ENCODE peak calls at places on chromosome 12, in four cellular contexts. One of them, this sample, is unnamed. For H3K4me1 and H3K36me3, the result is how much of the 10 kb centered on the place peaks cover.

GRCh38 chr12:124456652-124457152 is 110.7 kb downstream of the NCOR2 start:
- DNase-seq in PC-3: no peak
- DNase-seq in tibial artery: no peak
- DNase-seq in CD8-positive, alpha-beta memory T cell: peak
- DNase-seq in this sample: no peak

GRCh38 chr12:56715798-56716197 is 9.3 kb downstream of the NACA start:
- DNase-seq in PC-3: no peak
- DNase-seq in tibial artery: no peak
- DNase-seq in CD8-positive, alpha-beta memory T cell: no peak
- DNase-seq in this sample: no peak

GRCh38 chr12:116718578-116719454 is 19.1 kb downstream of the SPRING1 start:
- DNase-seq in PC-3: peak
- DNase-seq in tibial artery: no peak
- DNase-seq in CD8-positive, alpha-beta memory T cell: no peak
- DNase-seq in this sample: no peak

GRCh38 chr12:12872139-12872933 is 19.0 kb upstream of the GPRC5A start:
- DNase-seq in PC-3: peak
- DNase-seq in tibial artery: no peak
- DNase-seq in CD8-positive, alpha-beta memory T cell: no peak
- DNase-seq in this sample: no peak

GRCh38 chr12:98373019-98373554 is 142.3 kb upstream of the TMPO start:
- DNase-seq in PC-3: peak
- DNase-seq in tibial artery: no peak
- DNase-seq in CD8-positive, alpha-beta memory T cell: no peak
- DNase-seq in this sample: peak

GRCh38 chr12:122963928-122964240 is 2.4 kb downstream of the ABCB9 start:
- DNase-seq in PC-3: no peak
- DNase-seq in tibial artery: no peak
- DNase-seq in CD8-positive, alpha-beta memory T cell: no peak
- DNase-seq in this sample: peak

GRCh38 chr12:46874642-46875041 is 48.8 kb upstream of the SLC38A4 start:
- DNase-seq in PC-3: no peak
- DNase-seq in tibial artery: no peak
- DNase-seq in CD8-positive, alpha-beta memory T cell: no peak
- DNase-seq in this sample: peak

GRCh38 chr12:71447691-71448660 is 8.4 kb downstream of the LGR5 start:
- DNase-seq in PC-3: no peak
- DNase-seq in tibial artery: no peak
- DNase-seq in CD8-positive, alpha-beta memory T cell: no peak
- DNase-seq in this sample: no peak

GRCh38 chr12:130971871-130972588 is 18.3 kb downstream of the ADGRD1 start:
- DNase-seq in PC-3: no peak
- DNase-seq in tibial artery: no peak
- DNase-seq in CD8-positive, alpha-beta memory T cell: no peak
- DNase-seq in this sample: no peak

GRCh38 chr12:89672589-89672979 is 36.1 kb downstream of the ATP2B1 start:
- DNase-seq in PC-3: no peak
- DNase-seq in tibial artery: no peak
- DNase-seq in CD8-positive, alpha-beta memory T cell: no peak
- DNase-seq in this sample: no peak

GRCh38 chr12:114339626-114340025 is 66.3 kb downstream of the TBX5 start:
- DNase-seq in PC-3: peak
- DNase-seq in tibial artery: no peak
- DNase-seq in CD8-positive, alpha-beta memory T cell: no peak
- DNase-seq in this sample: no peak

GRCh38 chr12:107057071-107057834 is 36.1 kb downstream of the CRY1 start:
- DNase-seq in PC-3: peak
- DNase-seq in tibial artery: no peak
- DNase-seq in CD8-positive, alpha-beta memory T cell: no peak
- DNase-seq in this sample: no peak

GRCh38 chr12:27340971-27341370 is 8.3 kb downstream of the BMAL2 start:
- DNase-seq in PC-3: peak
- DNase-seq in tibial artery: no peak
- DNase-seq in CD8-positive, alpha-beta memory T cell: no peak
- DNase-seq in this sample: no peak

GRCh38 chr12:117204146-117204545 is 13.9 kb upstream of the FBXO21 start:
- DNase-seq in PC-3: no peak
- DNase-seq in tibial artery: no peak
- DNase-seq in CD8-positive, alpha-beta memory T cell: no peak
- DNase-seq in this sample: no peak

GRCh38 chr12:123472438-123472849 is 14.5 kb downstream of the SNRNP35 start:
- DNase-seq in PC-3: no peak
- DNase-seq in tibial artery: no peak
- DNase-seq in CD8-positive, alpha-beta memory T cell: no peak
- DNase-seq in this sample: no peak

GRCh38 chr12:41507286-41507685 is 319.2 kb downstream of the PDZRN4 start:
- DNase-seq in PC-3: peak
- DNase-seq in tibial artery: no peak
- DNase-seq in CD8-positive, alpha-beta memory T cell: no peak
- DNase-seq in this sample: no peak

DNA sequence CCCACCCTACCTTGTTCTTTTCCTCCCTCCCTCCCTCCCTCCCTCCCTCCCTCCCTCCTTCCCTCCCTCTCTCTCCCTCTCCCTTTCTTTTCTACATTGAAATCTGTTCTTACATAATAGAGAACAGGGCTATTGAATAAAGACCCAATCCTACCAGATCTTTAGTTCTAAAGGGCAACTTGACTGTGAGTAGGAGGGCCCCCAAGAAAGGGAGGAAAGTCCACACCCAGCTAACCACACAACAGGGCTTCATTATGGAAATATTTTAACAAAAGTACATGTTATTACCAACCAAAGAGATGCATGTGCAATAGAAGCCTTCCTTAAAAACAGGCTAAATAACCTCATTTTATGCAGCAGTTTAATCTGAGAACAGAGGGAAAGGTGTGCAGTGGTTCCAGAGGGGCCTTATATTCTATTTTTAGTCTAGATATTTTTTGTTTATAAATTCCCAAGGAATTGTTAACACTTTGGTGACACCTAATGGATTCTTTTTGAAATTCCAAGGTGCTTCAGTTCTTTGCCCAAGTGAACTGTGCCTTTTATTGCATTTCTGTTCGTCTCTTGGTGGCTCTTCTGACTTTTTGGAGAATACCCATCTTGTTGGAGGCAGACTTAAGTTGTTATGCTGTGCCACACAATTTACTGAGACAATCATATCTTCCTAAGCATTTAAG is 63.0 kb downstream of the GNS start:
- DNase-seq in PC-3: peak
- DNase-seq in tibial artery: no peak
- DNase-seq in CD8-positive, alpha-beta memory T cell: no peak
- DNase-seq in this sample: peak
- H3K4me1 ChIP-seq in PC-3: under half
- H3K4me1 ChIP-seq in tibial artery: under half
- H3K4me1 ChIP-seq in CD8-positive, alpha-beta memory T cell: half or more
- H3K4me1 ChIP-seq in this sample: under half

GRCh38 chr12:5244513-5244972 is 187.4 kb upstream of the NTF3 start:
- DNase-seq in PC-3: no peak
- DNase-seq in tibial artery: no peak
- DNase-seq in CD8-positive, alpha-beta memory T cell: no peak
- DNase-seq in this sample: peak
- H3K27ac ChIP-seq in PC-3: no peak
- H3K27ac ChIP-seq in tibial artery: no peak
- H3K27ac ChIP-seq in CD8-positive, alpha-beta memory T cell: no peak
- H3K27ac ChIP-seq in this sample: peak

DNA sequence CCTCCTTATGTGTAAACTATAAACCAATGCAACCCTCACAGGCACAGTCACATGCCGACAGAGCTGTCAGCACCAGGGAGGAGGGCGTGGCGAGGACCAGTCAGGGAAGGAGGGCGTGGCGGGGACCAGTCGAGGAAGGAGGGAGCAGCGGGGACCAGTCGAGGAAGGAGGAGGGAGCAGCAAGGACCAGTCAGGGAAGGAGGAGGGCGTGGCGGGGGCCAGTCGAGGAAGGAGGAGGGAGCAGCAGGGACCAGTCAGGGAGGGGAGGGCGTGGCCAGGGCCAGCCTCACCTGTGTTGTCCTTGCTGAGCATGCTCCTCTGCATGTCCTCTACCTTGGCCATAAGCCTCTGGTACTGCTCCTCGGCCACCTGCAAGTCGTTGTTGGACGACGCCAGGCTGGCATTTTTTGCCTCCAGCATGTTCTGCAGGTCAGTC is 24.2 kb downstream of the GOLGA3 start:
- DNase-seq in PC-3: peak
- DNase-seq in tibial artery: no peak
- DNase-seq in CD8-positive, alpha-beta memory T cell: no peak
- DNase-seq in this sample: no peak
- H3K36me3 ChIP-seq in PC-3: half or more
- H3K36me3 ChIP-seq in tibial artery: half or more
- H3K36me3 ChIP-seq in CD8-positive, alpha-beta memory T cell: half or more
- H3K36me3 ChIP-seq in this sample: half or more

GRCh38 chr12:49060237-49061156 is at the start of gene KMT2D:
- DNase-seq in PC-3: peak
- DNase-seq in tibial artery: peak
- DNase-seq in CD8-positive, alpha-beta memory T cell: peak
- DNase-seq in this sample: peak
- H3K4me1 ChIP-seq in PC-3: under half
- H3K4me1 ChIP-seq in tibial artery: under half
- H3K4me1 ChIP-seq in CD8-positive, alpha-beta memory T cell: under half
- H3K4me1 ChIP-seq in this sample: under half

GRCh38 chr12:66011731-66012130 is 118.8 kb downstream of the LLPH start:
- DNase-seq in PC-3: no peak
- DNase-seq in tibial artery: no peak
- DNase-seq in CD8-positive, alpha-beta memory T cell: no peak
- DNase-seq in this sample: peak
- H3K27ac ChIP-seq in PC-3: no peak
- H3K27ac ChIP-seq in tibial artery: no peak
- H3K27ac ChIP-seq in CD8-positive, alpha-beta memory T cell: no peak
- H3K27ac ChIP-seq in this sample: peak

GRCh38 chr12:64891629-64892028 is 67.2 kb downstream of the TBC1D30 start:
- DNase-seq in PC-3: no peak
- DNase-seq in tibial artery: no peak
- DNase-seq in CD8-positive, alpha-beta memory T cell: no peak
- DNase-seq in this sample: no peak

GRCh38 chr12:64892561-64892960 is 68.1 kb downstream of the TBC1D30 start:
- DNase-seq in PC-3: no peak
- DNase-seq in tibial artery: no peak
- DNase-seq in CD8-positive, alpha-beta memory T cell: no peak
- DNase-seq in this sample: no peak

GRCh38 chr12:64894827-64895475 is 70.5 kb downstream of the TBC1D30 start:
- DNase-seq in PC-3: peak
- DNase-seq in tibial artery: no peak
- DNase-seq in CD8-positive, alpha-beta memory T cell: no peak
- DNase-seq in this sample: no peak

GRCh38 chr12:64895541-64895940 is 71.1 kb downstream of the TBC1D30 start:
- DNase-seq in PC-3: peak
- DNase-seq in tibial artery: no peak
- DNase-seq in CD8-positive, alpha-beta memory T cell: no peak
- DNase-seq in this sample: no peak

GRCh38 chr12:64893961-64894360 is 69.5 kb downstream of the TBC1D30 start:
- DNase-seq in PC-3: peak
- DNase-seq in tibial artery: no peak
- DNase-seq in CD8-positive, alpha-beta memory T cell: no peak
- DNase-seq in this sample: no peak
- H3K36me3 ChIP-seq in PC-3: under half
- H3K36me3 ChIP-seq in tibial artery: under half
- H3K36me3 ChIP-seq in CD8-positive, alpha-beta memory T cell: under half
- H3K36me3 ChIP-seq in this sample: under half